ENCODE peak calls at places on chromosomes 16 and 17, in ten cellular contexts. One of them, this sample, is unnamed.

GRCh38 chr16:48965391-48965790 is 316.2 kb downstream of the CBLN1 start:
- DNase-seq in adrenal gland: no peak
- DNase-seq in left ventricle myocardium inferior: no peak
- DNase-seq in Caco-2: no peak
- DNase-seq in right lobe of liver: no peak
- DNase-seq in PC-3: peak; percentile 51
- DNase-seq in thoracic aorta: no peak
- DNase-seq in pancreas: no peak
- DNase-seq in HepG2: no peak
- DNase-seq in vagina: no peak
- DNase-seq in this sample: no peak

GRCh38 chr17:1111599-1112443 is 68.0 kb downstream of the ABR start:
- DNase-seq in adrenal gland: peak; percentile 57
- DNase-seq in left ventricle myocardium inferior: peak; percentile 58
- DNase-seq in Caco-2: no peak
- DNase-seq in right lobe of liver: no peak
- DNase-seq in PC-3: no peak
- DNase-seq in thoracic aorta: peak; percentile 52
- DNase-seq in pancreas: peak; percentile 68
- DNase-seq in HepG2: no peak
- DNase-seq in vagina: no peak
- DNase-seq in this sample: no peak

GRCh38 chr16:1413684-1414531 is 596 bp downstream of the UNKL start:
- DNase-seq in adrenal gland: peak; percentile 51
- DNase-seq in left ventricle myocardium inferior: peak; percentile 46
- DNase-seq in Caco-2: peak; percentile 59
- DNase-seq in right lobe of liver: no peak
- DNase-seq in PC-3: peak; percentile 41
- DNase-seq in thoracic aorta: no peak
- DNase-seq in pancreas: peak; percentile 83
- DNase-seq in HepG2: no peak
- DNase-seq in vagina: no peak
- DNase-seq in this sample: peak; percentile 66

GRCh38 chr17:36980281-36980761 is 31.6 kb downstream of the AATF start:
- DNase-seq in adrenal gland: no peak
- DNase-seq in left ventricle myocardium inferior: no peak
- DNase-seq in Caco-2: no peak
- DNase-seq in right lobe of liver: no peak
- DNase-seq in PC-3: peak; percentile 5
- DNase-seq in thoracic aorta: no peak
- DNase-seq in pancreas: no peak
- DNase-seq in HepG2: no peak
- DNase-seq in vagina: no peak
- DNase-seq in this sample: no peak

GRCh38 chr17:38456031-38456815 is 28.0 kb downstream of the ARHGAP23 start:
- DNase-seq in adrenal gland: no peak
- DNase-seq in left ventricle myocardium inferior: no peak
- DNase-seq in Caco-2: peak; percentile 72
- DNase-seq in right lobe of liver: peak; percentile 26
- DNase-seq in PC-3: no peak
- DNase-seq in thoracic aorta: no peak
- DNase-seq in pancreas: no peak
- DNase-seq in HepG2: no peak
- DNase-seq in vagina: no peak
- DNase-seq in this sample: no peak

GRCh38 chr17:2924211-2924610 is 128.0 kb downstream of the RAP1GAP2 start:
- DNase-seq in adrenal gland: no peak
- DNase-seq in left ventricle myocardium inferior: no peak
- DNase-seq in Caco-2: no peak
- DNase-seq in right lobe of liver: no peak
- DNase-seq in PC-3: no peak
- DNase-seq in thoracic aorta: no peak
- DNase-seq in pancreas: no peak
- DNase-seq in HepG2: no peak
- DNase-seq in vagina: no peak
- DNase-seq in this sample: no peak

GRCh38 chr16:57112403-57113041 is 20.1 kb downstream of the CPNE2 start:
- DNase-seq in adrenal gland: no peak
- DNase-seq in left ventricle myocardium inferior: no peak
- DNase-seq in Caco-2: no peak
- DNase-seq in right lobe of liver: no peak
- DNase-seq in PC-3: no peak
- DNase-seq in thoracic aorta: no peak
- DNase-seq in pancreas: no peak
- DNase-seq in HepG2: no peak
- DNase-seq in vagina: no peak
- DNase-seq in this sample: no peak

GRCh38 chr16:3174618-3175148 is 13.3 kb upstream of the OR1F1 start:
- DNase-seq in adrenal gland: no peak
- DNase-seq in left ventricle myocardium inferior: no peak
- DNase-seq in Caco-2: no peak
- DNase-seq in right lobe of liver: no peak
- DNase-seq in PC-3: no peak
- DNase-seq in thoracic aorta: no peak
- DNase-seq in pancreas: no peak
- DNase-seq in HepG2: no peak
- DNase-seq in vagina: no peak
- DNase-seq in this sample: no peak

GRCh38 chr17:80416260-80416939 is 1.4 kb downstream of the ENDOV start:
- DNase-seq in adrenal gland: no peak
- DNase-seq in left ventricle myocardium inferior: no peak
- DNase-seq in Caco-2: no peak
- DNase-seq in right lobe of liver: no peak
- DNase-seq in PC-3: no peak
- DNase-seq in thoracic aorta: no peak
- DNase-seq in pancreas: no peak
- DNase-seq in HepG2: no peak
- DNase-seq in vagina: no peak
- DNase-seq in this sample: no peak

GRCh38 chr17:34275881-34276280 is 5.9 kb downstream of the CCL7 start:
- DNase-seq in adrenal gland: no peak
- DNase-seq in left ventricle myocardium inferior: no peak
- DNase-seq in Caco-2: no peak
- DNase-seq in right lobe of liver: no peak
- DNase-seq in PC-3: no peak
- DNase-seq in thoracic aorta: no peak
- DNase-seq in pancreas: no peak
- DNase-seq in HepG2: no peak
- DNase-seq in vagina: no peak
- DNase-seq in this sample: no peak

GRCh38 chr17:75632428-75632827 is 806 bp upstream of the SMIM5 start:
- DNase-seq in adrenal gland: no peak
- DNase-seq in left ventricle myocardium inferior: no peak
- DNase-seq in Caco-2: no peak
- DNase-seq in right lobe of liver: no peak
- DNase-seq in PC-3: no peak
- DNase-seq in thoracic aorta: no peak
- DNase-seq in pancreas: no peak
- DNase-seq in HepG2: no peak
- DNase-seq in vagina: no peak
- DNase-seq in this sample: no peak

GRCh38 chr17:75630071-75630917 is 2.9 kb upstream of the SMIM5 start:
- DNase-seq in adrenal gland: no peak
- DNase-seq in left ventricle myocardium inferior: no peak
- DNase-seq in Caco-2: no peak
- DNase-seq in right lobe of liver: no peak
- DNase-seq in PC-3: no peak
- DNase-seq in thoracic aorta: no peak
- DNase-seq in pancreas: no peak
- DNase-seq in HepG2: no peak
- DNase-seq in vagina: no peak
- DNase-seq in this sample: no peak

GRCh38 chr17:75632863-75633483 is at the start of gene SMIM5:
- DNase-seq in adrenal gland: peak; percentile 91
- DNase-seq in left ventricle myocardium inferior: peak; percentile 87
- DNase-seq in Caco-2: peak; percentile 86
- DNase-seq in right lobe of liver: peak; percentile 83
- DNase-seq in PC-3: peak; percentile 92
- DNase-seq in thoracic aorta: peak; percentile 50
- DNase-seq in pancreas: peak; percentile 97
- DNase-seq in HepG2: peak; percentile 74
- DNase-seq in vagina: no peak
- DNase-seq in this sample: peak; percentile 74

GRCh38 chr17:75629157-75629556 is 4.1 kb upstream of the SMIM5 start:
- DNase-seq in adrenal gland: no peak
- DNase-seq in left ventricle myocardium inferior: no peak
- DNase-seq in Caco-2: no peak
- DNase-seq in right lobe of liver: no peak
- DNase-seq in PC-3: no peak
- DNase-seq in thoracic aorta: no peak
- DNase-seq in pancreas: no peak
- DNase-seq in HepG2: no peak
- DNase-seq in vagina: no peak
- DNase-seq in this sample: no peak

GRCh38 chr17:75631353-75631752 is 1.9 kb upstream of the SMIM5 start:
- DNase-seq in adrenal gland: no peak
- DNase-seq in left ventricle myocardium inferior: no peak
- DNase-seq in Caco-2: no peak
- DNase-seq in right lobe of liver: no peak
- DNase-seq in PC-3: no peak
- DNase-seq in thoracic aorta: no peak
- DNase-seq in pancreas: peak; percentile 60
- DNase-seq in HepG2: no peak
- DNase-seq in vagina: no peak
- DNase-seq in this sample: no peak
- H3K4me3 ChIP-seq in adrenal gland: no peak overlapping the region
- H3K4me3 ChIP-seq in left ventricle myocardium inferior: no peak overlapping the region
- H3K4me3 ChIP-seq in Caco-2: no peak overlapping the region
- H3K4me3 ChIP-seq in right lobe of liver: no peak overlapping the region
- H3K4me3 ChIP-seq in PC-3: no peak overlapping the region
- H3K4me3 ChIP-seq in thoracic aorta: no peak overlapping the region
- H3K4me3 ChIP-seq in pancreas: no peak overlapping the region
- H3K4me3 ChIP-seq in HepG2: no peak overlapping the region
- H3K4me3 ChIP-seq in vagina: no peak overlapping the region
- H3K4me3 ChIP-seq in this sample: no peak overlapping the region

DNA sequence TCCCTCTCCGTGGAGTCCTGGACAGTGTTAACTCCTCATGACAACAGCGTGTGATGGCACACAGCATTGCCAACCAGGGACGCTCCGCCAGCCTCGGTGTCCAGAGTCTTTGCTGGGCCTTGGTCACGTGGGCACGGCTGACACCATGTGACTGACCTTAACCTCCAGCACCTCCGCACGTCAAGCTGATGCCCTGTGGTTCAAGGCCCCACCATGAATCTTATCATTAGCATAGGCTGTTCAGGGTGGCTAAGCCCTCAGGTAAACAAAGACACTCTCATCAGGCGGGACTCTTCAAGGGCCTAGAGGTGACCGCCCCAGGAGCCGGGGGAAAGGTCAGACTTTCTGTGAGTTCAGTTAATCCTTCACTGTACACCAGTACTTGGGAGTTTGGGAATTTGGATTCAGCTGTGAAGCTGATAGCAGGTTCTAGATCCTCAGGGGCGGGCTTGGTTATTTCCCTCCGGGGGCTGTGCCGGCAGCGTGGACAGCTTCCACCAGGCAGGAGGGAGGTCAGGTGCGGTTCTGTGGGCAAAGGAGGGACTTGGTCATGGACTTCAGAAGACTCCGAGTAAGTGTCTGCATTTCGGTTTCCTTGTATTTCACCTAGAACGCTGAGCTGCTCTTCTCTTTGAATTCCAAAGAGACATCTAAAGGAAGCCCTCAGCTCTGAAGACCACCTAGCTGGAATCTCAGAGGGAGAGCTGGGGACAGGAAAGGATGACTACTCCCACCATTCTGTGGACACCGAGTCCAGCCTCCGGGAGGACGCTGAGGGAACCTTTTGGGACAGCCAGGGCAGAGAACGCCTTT is 195.5 kb upstream of the CIBAR2 start:
- DNase-seq in adrenal gland: no peak
- DNase-seq in left ventricle myocardium inferior: no peak
- DNase-seq in Caco-2: peak; percentile 89
- DNase-seq in right lobe of liver: peak; percentile 89
- DNase-seq in PC-3: no peak
- DNase-seq in thoracic aorta: no peak
- DNase-seq in pancreas: no peak
- DNase-seq in HepG2: peak; percentile 98
- DNase-seq in vagina: no peak
- DNase-seq in this sample: no peak
- H3K4me1 ChIP-seq in adrenal gland: peaks cover 81% of the 10 kb centered on the region
- H3K4me1 ChIP-seq in left ventricle myocardium inferior: peaks cover 76% of the 10 kb centered on the region
- H3K4me1 ChIP-seq in Caco-2: peaks cover 37% of the 10 kb centered on the region
- H3K4me1 ChIP-seq in right lobe of liver: peaks cover 4% of the 10 kb centered on the region
- H3K4me1 ChIP-seq in PC-3: no peaks in the 10 kb centered on the region
- H3K4me1 ChIP-seq in thoracic aorta: peaks cover 43% of the 10 kb centered on the region
- H3K4me1 ChIP-seq in pancreas: peaks cover 5% of the 10 kb centered on the region
- H3K4me1 ChIP-seq in HepG2: peaks cover 71% of the 10 kb centered on the region
- H3K4me1 ChIP-seq in vagina: peaks cover 58% of the 10 kb centered on the region
- H3K4me1 ChIP-seq in this sample: peaks cover 80% of the 10 kb centered on the region

GRCh38 chr17:76879691-76880090 is 11.5 kb downstream of the MGAT5B start:
- DNase-seq in adrenal gland: no peak
- DNase-seq in left ventricle myocardium inferior: no peak
- DNase-seq in Caco-2: no peak
- DNase-seq in right lobe of liver: no peak
- DNase-seq in PC-3: no peak
- DNase-seq in thoracic aorta: no peak
- DNase-seq in pancreas: no peak
- DNase-seq in HepG2: no peak
- DNase-seq in vagina: no peak
- DNase-seq in this sample: no peak

GRCh38 chr17:76879254-76879653 is 11.1 kb downstream of the MGAT5B start:
- DNase-seq in adrenal gland: no peak
- DNase-seq in left ventricle myocardium inferior: no peak
- DNase-seq in Caco-2: no peak
- DNase-seq in right lobe of liver: no peak
- DNase-seq in PC-3: no peak
- DNase-seq in thoracic aorta: no peak
- DNase-seq in pancreas: no peak
- DNase-seq in HepG2: no peak
- DNase-seq in vagina: no peak
- DNase-seq in this sample: no peak

GRCh38 chr17:76881408-76881807 is 13.2 kb downstream of the MGAT5B start:
- DNase-seq in adrenal gland: no peak
- DNase-seq in left ventricle myocardium inferior: no peak
- DNase-seq in Caco-2: no peak
- DNase-seq in right lobe of liver: no peak
- DNase-seq in PC-3: no peak
- DNase-seq in thoracic aorta: no peak
- DNase-seq in pancreas: no peak
- DNase-seq in HepG2: no peak
- DNase-seq in vagina: no peak
- DNase-seq in this sample: no peak

GRCh38 chr17:76881966-76882365 is 13.8 kb downstream of the MGAT5B start:
- DNase-seq in adrenal gland: no peak
- DNase-seq in left ventricle myocardium inferior: no peak
- DNase-seq in Caco-2: no peak
- DNase-seq in right lobe of liver: no peak
- DNase-seq in PC-3: no peak
- DNase-seq in thoracic aorta: no peak
- DNase-seq in pancreas: no peak
- DNase-seq in HepG2: no peak
- DNase-seq in vagina: no peak
- DNase-seq in this sample: no peak

GRCh38 chr17:76880268-76880667 is 12.1 kb downstream of the MGAT5B start:
- DNase-seq in adrenal gland: no peak
- DNase-seq in left ventricle myocardium inferior: no peak
- DNase-seq in Caco-2: no peak
- DNase-seq in right lobe of liver: no peak
- DNase-seq in PC-3: no peak
- DNase-seq in thoracic aorta: no peak
- DNase-seq in pancreas: no peak
- DNase-seq in HepG2: no peak
- DNase-seq in vagina: no peak
- DNase-seq in this sample: no peak
- H3K27me3 ChIP-seq in adrenal gland: no peaks in the 10 kb centered on the region
- H3K27me3 ChIP-seq in left ventricle myocardium inferior: peaks cover 60% of the 10 kb centered on the region
- H3K27me3 ChIP-seq in Caco-2: no peaks in the 10 kb centered on the region
- H3K27me3 ChIP-seq in right lobe of liver: no peaks in the 10 kb centered on the region
- H3K27me3 ChIP-seq in PC-3: no peaks in the 10 kb centered on the region
- H3K27me3 ChIP-seq in thoracic aorta: no peaks in the 10 kb centered on the region
- H3K27me3 ChIP-seq in pancreas: no peaks in the 10 kb centered on the region
- H3K27me3 ChIP-seq in HepG2: peaks cover 63% of the 10 kb centered on the region
- H3K27me3 ChIP-seq in vagina: no peaks in the 10 kb centered on the region
- H3K27me3 ChIP-seq in this sample: no peaks in the 10 kb centered on the region

GRCh38 chr17:63040816-63041215 is 74.8 kb downstream of the TANC2 start:
- DNase-seq in adrenal gland: no peak
- DNase-seq in left ventricle myocardium inferior: no peak
- DNase-seq in Caco-2: no peak
- DNase-seq in right lobe of liver: no peak
- DNase-seq in PC-3: no peak
- DNase-seq in thoracic aorta: no peak
- DNase-seq in pancreas: no peak
- DNase-seq in HepG2: no peak
- DNase-seq in vagina: no peak
- DNase-seq in this sample: no peak
- H3K4me3 ChIP-seq in adrenal gland: no peak overlapping the region
- H3K4me3 ChIP-seq in left ventricle myocardium inferior: no peak overlapping the region
- H3K4me3 ChIP-seq in Caco-2: no peak overlapping the region
- H3K4me3 ChIP-seq in right lobe of liver: no peak overlapping the region
- H3K4me3 ChIP-seq in PC-3: peak overlapping the region; percentile 60
- H3K4me3 ChIP-seq in thoracic aorta: no peak overlapping the region
- H3K4me3 ChIP-seq in pancreas: no peak overlapping the region
- H3K4me3 ChIP-seq in HepG2: no peak overlapping the region
- H3K4me3 ChIP-seq in vagina: no peak overlapping the region
- H3K4me3 ChIP-seq in this sample: no peak overlapping the region